ENCODE peak calls at places on chromosomes 3 and 15, in nine cellular contexts. V is CD8-positive, alpha-beta memory T cell; K is GM04504; R is stimulated activated CD4-positive, alpha-beta T cell treated with anti-CD3 and anti-CD28 coated beads, Interleukin-1b, Interleukin-23, amount 100 ng/mL, for 1 hour; N is hepatic stellate cell; S is effector CD4-positive, alpha-beta T cell; M is GM19239; A is activated CD4-positive, CD25-positive, alpha-beta regulatory T cell; U is stimulated activated naive CD8-positive, alpha-beta T cell treated with anti-CD3 and anti-CD28 coated beads, Interleukin-15, Interleukin-2, amounts not matched to agents 100 U/mL and 50 U/mL, for 24 hours. Z is an unnamed sample.

GRCh38 chr3:9019244-9019961 is 56.1 kb upstream of the RAD18 start:
- DNase-seq in V (no peak), K (no peak), R (no peak), N (no peak), S (no peak), M (no peak), A (no peak), U (no peak), Z (no peak)

GRCh38 chr3:40267940-40268707 is 41.4 kb upstream of the EIF1B start:
- DNase-seq in V (no peak), K (peak), R (no peak), N (no peak), S (no peak), M (no peak), A (no peak), U (no peak), Z (no peak)

GRCh38 chr3:180383332-180384020 is 218.5 kb upstream of the TTC14 start:
- DNase-seq in V (no peak), K (no peak), R (no peak), N (no peak), S (no peak), M (no peak), A (no peak), U (no peak), Z (peak)

GRCh38 chr3:125057186-125057850 is 1.5 kb upstream of the HEG1 start:
- DNase-seq in V (no peak), K (peak), R (no peak), N (peak), S (no peak), M (no peak), A (no peak), U (no peak), Z (peak)

GRCh38 chr3:128988286-128988685 is 5.6 kb downstream of the CFAP92 start:
- DNase-seq in V (no peak), K (no peak), R (no peak), N (no peak), S (no peak), M (no peak), A (no peak), U (no peak), Z (no peak)

GRCh38 chr3:187237741-187238140 is 40.5 kb downstream of the RTP1 start:
- DNase-seq in V (no peak), K (no peak), R (no peak), N (no peak), S (no peak), M (no peak), A (no peak), U (no peak), Z (no peak)

GRCh38 chr3:11154036-11154952 is at the start of gene HRH1:
- DNase-seq in V (no peak), K (no peak), R (no peak), N (no peak), S (no peak), M (no peak), A (no peak), U (peak), Z (no peak)

GRCh38 chr3:13504161-13504831 is 24.2 kb downstream of the HDAC11 start:
- DNase-seq in V (no peak), K (no peak), R (no peak), N (no peak), S (no peak), M (no peak), A (no peak), U (no peak), Z (peak)

GRCh38 chr15:45456212-45457106 is 66.1 kb downstream of the SLC30A4 start:
- DNase-seq in V (peak), K (peak), R (peak), N (peak), S (peak), M (no peak), A (no peak), U (peak), Z (peak)

GRCh38 chr3:182248349-182248880 is 536.7 kb downstream of the SOX2 start:
- DNase-seq in V (no peak), K (no peak), R (no peak), N (no peak), S (no peak), M (no peak), A (no peak), U (no peak), Z (peak)

GRCh38 chr3:9352917-9353823 is 9.7 kb upstream of the THUMPD3 start:
- DNase-seq in V (peak), K (peak), R (peak), N (peak), S (peak), M (peak), A (peak), U (peak), Z (peak)

GRCh38 chr15:45276851-45277250 is 24.8 kb downstream of the SLC28A2 start:
- DNase-seq in V (peak), K (peak), R (no peak), N (no peak), S (no peak), M (no peak), A (no peak), U (no peak), Z (peak)

GRCh38 chr15:66800584-66801235 is 98.7 kb downstream of the SMAD6 start:
- DNase-seq in V (no peak), K (no peak), R (no peak), N (no peak), S (no peak), M (no peak), A (no peak), U (no peak), Z (no peak)

GRCh38 chr15:70038730-70039392 is 58.9 kb downstream of the TLE3 start:
- DNase-seq in V (no peak), K (no peak), R (no peak), N (no peak), S (no peak), M (no peak), A (no peak), U (no peak), Z (no peak)

GRCh38 chr3:48402281-48402732 is 27.6 kb downstream of the PLXNB1 start:
- DNase-seq in V (no peak), K (peak), R (no peak), N (peak), S (no peak), M (no peak), A (no peak), U (no peak), Z (peak)

GRCh38 chr3:186110975-186111974 is 2.4 kb upstream of the ETV5 start:
- DNase-seq in V (no peak), K (no peak), R (no peak), N (no peak), S (no peak), M (no peak), A (no peak), U (no peak), Z (no peak)

GRCh38 chr3:66303556-66303955 is 82.8 kb downstream of the SLC25A26 start:
- DNase-seq in V (peak), K (no peak), R (no peak), N (no peak), S (peak), M (no peak), A (peak), U (peak), Z (no peak)

GRCh38 chr3:104796556-104796955 is 570.2 kb upstream of the ALCAM start:
- DNase-seq in V (no peak), K (no peak), R (no peak), N (peak), S (no peak), M (no peak), A (no peak), U (no peak), Z (no peak)

GRCh38 chr3:48919215-48920138 is 835 bp downstream of the ARIH2 start:
- DNase-seq in V (peak), K (no peak), R (no peak), N (peak), S (peak), M (peak), A (no peak), U (peak), Z (peak)

GRCh38 chr3:113712129-113712528 is 15.7 kb upstream of the USF3 start:
- DNase-seq in V (no peak), K (no peak), R (no peak), N (no peak), S (no peak), M (no peak), A (no peak), U (no peak), Z (peak)

GRCh38 chr3:24929521-24929920 is 434.9 kb upstream of the THRB start:
- DNase-seq in V (no peak), K (no peak), R (no peak), N (no peak), S (no peak), M (no peak), A (no peak), U (no peak), Z (no peak)

GRCh38 chr3:179852117-179852886 is 184.4 kb downstream of the PEX5L start:
- DNase-seq in V (no peak), K (no peak), R (no peak), N (peak), S (no peak), M (no peak), A (no peak), U (peak), Z (peak)

GRCh38 chr3:120625199-120625598 is 29.1 kb downstream of the NDUFB4 start:
- DNase-seq in V (no peak), K (no peak), R (no peak), N (no peak), S (no peak), M (no peak), A (no peak), U (no peak), Z (peak)

GRCh38 chr3:124461838-124462632 is 268.2 kb upstream of the UMPS start:
- DNase-seq in V (no peak), K (no peak), R (no peak), N (no peak), S (no peak), M (no peak), A (no peak), U (no peak), Z (no peak)

GRCh38 chr15:67013696-67014095 is 51.7 kb upstream of the SMAD3 start:
- DNase-seq in V (no peak), K (no peak), R (no peak), N (no peak), S (no peak), M (no peak), A (no peak), U (no peak), Z (peak)

GRCh38 chr3:135927170-135927569 is 38.4 kb upstream of the PPP2R3A start:
- DNase-seq in V (no peak), K (peak), R (no peak), N (no peak), S (no peak), M (no peak), A (no peak), U (no peak), Z (peak)

GRCh38 chr3:112308151-112308911 is 14.3 kb upstream of the SLC9C1 start:
- DNase-seq in V (no peak), K (no peak), R (no peak), N (no peak), S (no peak), M (no peak), A (no peak), U (no peak), Z (no peak)

GRCh38 chr3:101542952-101543351 is 18.7 kb upstream of the TRMT10C start:
- DNase-seq in V (peak), K (no peak), R (no peak), N (no peak), S (no peak), M (no peak), A (no peak), U (no peak), Z (no peak)